ENCODE peak calls at places on chromosomes 11 and 22, in seven cellular contexts. R is dorsolateral prefrontal cortex, Q is RWPE1, H is endothelial cell, D is A549, O is hepatocyte, V is astrocyte of the spinal cord. I is an unnamed sample.

GRCh38 chr11:128924109-128924508 is 18.6 kb downstream of the TP53AIP1 start:
- DNase-seq in V (no peak), Q (no peak), R (no peak), D (no peak), O (no peak), H (no peak), I (no peak)

GRCh38 chr22:24434472-24435322 is 7.3 kb downstream of the ADORA2A start:
- DNase-seq in V (no peak), R (no peak), Q (no peak), O (no peak), D (no peak), H (no peak), I (no peak)

GRCh38 chr11:58739725-58740430 is 8.1 kb upstream of the GLYAT start:
- DNase-seq in O (no peak), H (no peak), D (no peak), Q (no peak), V (peak), R (no peak), I (no peak)

GRCh38 chr11:2588809-2589537 is 110.8 kb downstream of the KCNQ1OT1 start:
- DNase-seq in O (peak), V (no peak), H (peak), D (no peak), Q (peak), R (peak), I (no peak)

GRCh38 chr11:69497221-69497787 is 15.8 kb downstream of the LINC01488 start:
- DNase-seq in H (peak), D (peak), Q (peak), R (peak), V (peak), O (peak), I (peak)

GRCh38 chr11:76661835-76662434 is 8.6 kb downstream of the LRRC32 start:
- DNase-seq in D (no peak), Q (no peak), V (peak), H (no peak), R (no peak), O (no peak), I (no peak)

GRCh38 chr11:74121804-74122203 is 49.0 kb downstream of the C2CD3 start:
- DNase-seq in Q (no peak), O (no peak), V (no peak), H (no peak), R (no peak), D (no peak), I (no peak)

GRCh38 chr11:70082829-70083228 is 4.7 kb downstream of the ANO1 start:
- DNase-seq in V (no peak), Q (no peak), D (no peak), O (no peak), H (peak), R (no peak), I (peak)

GRCh38 chr22:24894998-24895397 is 51.5 kb downstream of the LHFPL7 start:
- DNase-seq in H (no peak), R (no peak), O (peak), V (peak), D (peak), Q (peak), I (peak)

GRCh38 chr11:46972343-46972742 is 35.8 kb downstream of the CSTPP1 start:
- DNase-seq in D (no peak), R (no peak), H (no peak), V (no peak), Q (no peak), O (no peak), I (no peak)

GRCh38 chr11:124123587-124123986 is 8.3 kb downstream of the VWA5A start:
- DNase-seq in V (no peak), O (peak), R (no peak), Q (no peak), D (no peak), H (no peak), I (no peak)
- TF ChIP-seq CTCF in V (no peak), O (no peak), R (no peak), Q (no peak), D (no peak), H (peak), I (no peak)

DNA sequence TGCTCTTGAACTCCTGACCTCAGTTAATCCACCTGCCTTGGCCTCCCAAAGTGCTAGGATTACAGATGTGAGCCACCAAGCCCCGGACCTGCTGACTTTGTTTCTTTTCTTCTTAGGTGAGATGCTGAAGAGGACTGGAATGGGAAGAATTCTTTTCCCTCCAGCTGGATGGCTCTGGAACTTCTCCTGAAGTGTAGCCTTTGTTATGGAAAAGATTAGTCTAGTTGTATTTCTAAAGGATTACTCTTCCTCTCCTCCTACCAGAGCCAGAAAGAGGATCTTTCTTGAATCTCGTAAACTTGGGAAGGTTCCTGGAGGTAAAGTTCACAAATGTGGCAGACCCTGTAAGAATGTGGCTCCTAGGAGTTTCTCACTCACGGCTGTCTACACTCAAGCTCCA is 95.4 kb upstream of the LARGE1 start:
- DNase-seq in V (no peak), O (no peak), Q (no peak), H (no peak), R (no peak), D (no peak), I (no peak)
- TF ChIP-seq CTCF in V (no peak), O (no peak), Q (no peak), H (no peak), R (no peak), D (no peak), I (no peak)

GRCh38 chr11:12050911-12051667 is 42.7 kb upstream of the DKK3 start:
- DNase-seq in O (no peak), Q (no peak), V (no peak), D (no peak), H (no peak), R (no peak), I (no peak)

GRCh38 chr11:12050470-12050891 is 42.1 kb upstream of the DKK3 start:
- DNase-seq in V (peak), O (no peak), D (no peak), R (no peak), Q (no peak), H (no peak), I (no peak)

GRCh38 chr11:12053606-12054361 is 45.4 kb upstream of the DKK3 start:
- DNase-seq in H (no peak), D (no peak), O (no peak), R (no peak), Q (no peak), V (no peak), I (no peak)

GRCh38 chr11:12056112-12056511 is 47.7 kb upstream of the DKK3 start:
- DNase-seq in D (no peak), H (no peak), V (no peak), O (no peak), R (no peak), Q (no peak), I (no peak)

DNA sequence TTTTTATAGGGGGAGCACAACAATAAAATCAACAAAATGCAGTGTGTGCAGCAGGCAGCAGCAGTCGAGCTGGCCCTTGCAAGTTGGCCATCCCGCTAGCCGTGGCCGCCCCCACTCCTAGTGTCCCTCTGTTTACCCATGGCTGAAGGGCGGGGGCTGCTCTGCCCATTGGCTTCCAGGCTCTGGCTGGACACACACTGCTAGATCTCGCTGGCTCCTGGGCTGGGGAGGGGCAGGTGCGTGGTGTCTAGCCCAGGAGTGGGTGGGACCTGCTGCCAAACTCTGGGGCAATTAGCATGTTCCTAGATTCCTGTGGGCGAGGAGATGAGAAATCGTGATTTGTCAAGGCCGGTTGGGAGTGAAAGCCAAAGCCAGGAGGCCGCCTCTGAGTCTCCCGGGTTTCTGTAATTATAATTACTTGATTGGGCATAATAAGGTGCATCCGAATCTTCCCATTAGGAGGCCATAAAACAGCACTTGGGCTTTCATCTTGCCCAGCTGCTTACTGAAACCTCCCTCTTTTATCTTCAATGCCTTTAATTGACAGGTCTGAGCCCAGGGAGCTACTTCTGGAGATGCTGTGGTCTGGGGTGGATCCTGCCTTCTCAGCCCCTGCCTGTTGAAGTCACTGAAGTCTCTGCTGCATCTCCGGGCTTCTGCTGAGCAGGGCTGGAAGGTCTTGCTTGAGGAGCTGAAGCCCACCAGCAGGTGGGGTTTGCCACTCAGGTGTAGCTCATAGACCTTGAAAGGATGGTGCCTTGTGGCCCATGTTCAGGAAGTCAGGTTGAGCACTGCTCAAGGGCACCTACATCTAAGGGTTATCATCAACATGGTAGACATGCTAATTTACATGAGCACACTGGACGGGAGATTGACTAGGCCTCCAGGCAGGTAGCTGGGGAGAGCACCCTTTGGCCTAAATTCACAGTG is 44.5 kb upstream of the DKK3 start:
- DNase-seq in Q (no peak), V (no peak), H (no peak), O (no peak), R (no peak), D (no peak), I (peak)
- TF ChIP-seq CTCF in Q (no peak), V (peak), H (no peak), O (peak), R (no peak), D (no peak), I (peak)

GRCh38 chr11:66157182-66157864 is 87.3 kb downstream of the PACS1 start:
- DNase-seq in Q (no peak), D (no peak), V (no peak), H (no peak), O (no peak), R (no peak), I (no peak)
- TF ChIP-seq CTCF in Q (no peak), D (no peak), V (no peak), H (no peak), O (no peak), R (no peak), I (no peak)

DNA sequence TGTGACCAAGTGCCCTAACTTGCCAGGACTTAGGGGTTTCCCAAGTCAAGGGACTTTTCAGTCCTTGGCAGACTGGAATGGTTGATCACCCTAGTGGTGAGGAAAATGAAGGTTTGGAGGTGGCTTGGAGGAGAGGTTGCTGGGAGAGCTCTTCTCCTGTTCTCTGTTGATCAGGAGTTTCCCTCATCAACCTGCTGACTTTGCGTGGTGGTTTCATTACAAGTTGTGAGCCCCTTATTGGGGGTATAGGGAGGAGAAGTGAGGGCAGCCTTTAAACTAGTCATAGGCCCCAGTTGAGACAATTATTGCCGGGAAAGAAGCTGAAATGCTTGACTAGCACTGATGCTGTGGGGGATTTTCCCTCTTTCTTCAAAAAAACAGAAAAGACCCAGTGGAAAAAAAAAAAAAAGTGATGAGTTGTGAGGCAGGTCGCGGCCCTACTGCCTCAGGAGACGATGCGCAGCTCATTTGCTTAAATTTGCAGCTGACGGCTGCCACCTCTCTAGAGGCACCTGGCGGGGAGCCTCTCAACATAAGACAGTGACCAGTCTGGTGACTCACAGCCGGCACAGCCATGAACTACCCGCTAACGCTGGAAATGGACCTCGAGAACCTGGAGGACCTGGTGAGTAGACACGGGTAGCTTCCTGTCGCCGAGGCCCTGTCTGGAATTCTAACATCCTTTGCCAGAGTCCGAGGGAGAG is at the start of gene CXCR5:
- DNase-seq in V (peak), Q (no peak), D (no peak), R (no peak), O (no peak), H (no peak), I (no peak)
- TF ChIP-seq CTCF in V (no peak), Q (no peak), D (no peak), R (no peak), O (no peak), H (no peak), I (no peak)

GRCh38 chr11:130581631-130582030 is 133.2 kb downstream of the ADAMTS15 start:
- DNase-seq in Q (no peak), D (no peak), O (no peak), H (no peak), V (peak), R (no peak), I (no peak)
- TF ChIP-seq CTCF in Q (no peak), D (no peak), O (no peak), H (no peak), V (no peak), R (no peak), I (no peak)